ENCODE peak calls at places on chromosomes 13 and 19, in five cellular contexts. Z is neural progenitor cell, X is ACHN, K is T follicular helper cell, C is esophagus muscularis mucosa. H is an unnamed sample.

GRCh38 chr13:93017493-93018112 is 209.0 kb upstream of the GPC6 start:
- DNase-seq in Z (no peak), C (no peak), K (no peak), X (no peak), H (no peak)

GRCh38 chr13:51745236-51745635 is 58.7 kb downstream of the DHRS12 start:
- DNase-seq in C (peak), K (no peak), X (no peak), Z (no peak), H (no peak)

GRCh38 chr13:46743191-46743590 is 53.8 kb downstream of the ESD start:
- DNase-seq in X (no peak), C (no peak), Z (no peak), K (no peak), H (peak)

GRCh38 chr13:89726690-89727435 is 1620.6 kb upstream of the MIR17HG start:
- DNase-seq in K (no peak), X (no peak), C (no peak), Z (no peak), H (peak)

GRCh38 chr19:29770653-29771052 is 41.1 kb upstream of the CCNE1 start:
- DNase-seq in X (no peak), Z (no peak), K (no peak), C (no peak), H (no peak)

GRCh38 chr13:75372517-75372916 is 109.5 kb downstream of the TBC1D4 start:
- DNase-seq in C (no peak), Z (peak), K (no peak), X (peak), H (peak)

GRCh38 chr19:49555600-49556411 is 24.6 kb downstream of the NOSIP start:
- DNase-seq in C (no peak), Z (peak), K (peak), X (peak), H (no peak)

GRCh38 chr13:101181076-101181685 is 235.1 kb downstream of the NALCN start:
- DNase-seq in C (no peak), X (no peak), Z (no peak), K (no peak), H (no peak)

GRCh38 chr19:46115396-46116109 is 8.9 kb downstream of the IGFL3 start:
- DNase-seq in K (no peak), C (peak), Z (no peak), X (peak), H (peak)